ENCODE peak calls at places on chromosomes 3 and 15, in six cellular contexts. U, X, T, M, O and B are unnamed samples.
A peak's percentile ranks its signal among the peaks of the same experiment; 100 is the strongest.

GRCh38 chr15:34047893-34048775 is 9.1 kb upstream of the AVEN start:
- DNase-seq in U (no peak), X (no peak), T (no peak), M (no peak), O (no peak), B (peak; percentile 63)

GRCh38 chr15:89143503-89144162 is 55.4 kb downstream of the ABHD2 start:
- DNase-seq in U (no peak), X (no peak), T (peak; percentile 95), M (no peak), O (no peak), B (peak; percentile 66)

GRCh38 chr15:89576417-89576773 is 1.1 kb downstream of the TICRR start:
- DNase-seq in U (no peak), X (no peak), T (peak; percentile 24), M (no peak), O (no peak), B (no peak)

GRCh38 chr15:88191806-88192165 is 64.8 kb downstream of the NTRK3 start:
- DNase-seq in U (no peak), X (no peak), T (no peak), M (no peak), O (no peak), B (no peak)

GRCh38 chr3:194685050-194685722 is 497 bp upstream of the FAM43A start:
- DNase-seq in U (no peak), X (no peak), T (no peak), M (no peak), O (no peak), B (no peak)

GRCh38 chr3:149180057-149180573 is 41.5 kb downstream of the CP start:
- DNase-seq in U (peak; percentile 65), X (no peak), T (peak; percentile 97), M (peak; percentile 61), O (peak; percentile 34), B (peak; percentile 98)

GRCh38 chr3:39205131-39205530 is 12.7 kb upstream of the XIRP1 start:
- DNase-seq in U (no peak), X (no peak), T (no peak), M (peak; percentile 10), O (no peak), B (no peak)

GRCh38 chr15:35753486-35753885 is 207.5 kb upstream of the DPH6 start:
- DNase-seq in U (no peak), X (no peak), T (peak; percentile 36), M (no peak), O (no peak), B (no peak)

GRCh38 chr3:143977326-143978262 is 6.0 kb downstream of the DIPK2A start:
- DNase-seq in U (no peak), X (no peak), T (peak; percentile 61), M (no peak), O (no peak), B (no peak)

GRCh38 chr3:71423151-71423906 is 160.2 kb downstream of the FOXP1 start:
- DNase-seq in U (peak; percentile 39), X (no peak), T (no peak), M (peak; percentile 49), O (no peak), B (no peak)

GRCh38 chr3:71425491-71426071 is 157.9 kb downstream of the FOXP1 start:
- DNase-seq in U (no peak), X (no peak), T (no peak), M (no peak), O (no peak), B (peak; percentile 31)

GRCh38 chr3:71421820-71422566 is 161.5 kb downstream of the FOXP1 start:
- DNase-seq in U (no peak), X (no peak), T (no peak), M (no peak), O (no peak), B (no peak)

GRCh38 chr3:71419369-71419768 is 164.2 kb downstream of the FOXP1 start:
- DNase-seq in U (no peak), X (no peak), T (no peak), M (no peak), O (no peak), B (no peak)

DNA sequence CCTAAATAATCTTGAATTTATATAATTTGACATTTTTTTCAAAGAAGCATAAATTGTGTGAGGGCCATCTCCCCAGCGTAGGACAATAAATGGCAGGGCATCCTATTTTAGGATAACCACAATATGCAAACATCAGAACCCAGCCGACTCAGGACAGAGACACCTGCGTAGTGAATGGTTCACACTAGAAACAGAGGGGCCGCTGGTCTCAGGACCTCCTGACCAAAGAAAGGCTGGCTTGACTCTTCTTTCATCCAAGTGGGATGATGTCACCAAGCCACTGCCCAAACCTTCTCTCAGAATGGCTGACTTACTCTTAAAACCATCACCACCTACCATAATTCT is 162.1 kb downstream of the FOXP1 start:
- DNase-seq in U (no peak), X (no peak), T (no peak), M (no peak), O (no peak), B (no peak)
- H3K4me3 ChIP-seq in U (no peak overlapping the region), X (no peak overlapping the region), T (no peak overlapping the region), M (no peak overlapping the region), O (no peak overlapping the region), B (no peak overlapping the region)

GRCh38 chr3:153634683-153635082 is 472.7 kb downstream of the RAP2B start:
- DNase-seq in U (no peak), X (no peak), T (no peak), M (no peak), O (no peak), B (no peak)
- H3K27me3 ChIP-seq in U (no peaks in the 10 kb centered on the region), X (no peaks in the 10 kb centered on the region), T (no peaks in the 10 kb centered on the region), M (no peaks in the 10 kb centered on the region), O (no peaks in the 10 kb centered on the region), B (no peaks in the 10 kb centered on the region)

DNA sequence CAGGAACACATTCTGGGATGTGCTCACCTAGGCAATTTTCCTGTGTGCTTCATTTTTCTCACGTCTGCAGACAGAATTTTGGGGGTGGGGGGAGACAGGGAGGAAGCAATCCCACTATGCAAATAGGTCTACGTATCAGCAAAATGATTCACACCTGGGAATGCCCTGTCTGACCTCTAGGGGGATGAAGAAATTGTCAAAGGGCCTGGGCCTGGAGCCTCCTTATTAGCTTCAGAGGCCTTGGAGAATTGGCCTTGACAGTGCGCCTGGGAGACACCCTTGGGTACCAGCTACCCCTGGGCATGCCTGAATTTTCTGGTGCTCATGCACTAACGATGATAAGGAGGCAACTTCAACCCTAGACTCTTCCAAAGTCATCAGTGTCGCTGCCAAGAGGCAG is 207.5 kb downstream of the CADPS start:
- DNase-seq in U (no peak), X (peak; percentile 25), T (no peak), M (no peak), O (no peak), B (no peak)
- H3K4me3 ChIP-seq in U (no peak overlapping the region), X (no peak overlapping the region), T (no peak overlapping the region), M (no peak overlapping the region), O (no peak overlapping the region), B (no peak overlapping the region)

DNA sequence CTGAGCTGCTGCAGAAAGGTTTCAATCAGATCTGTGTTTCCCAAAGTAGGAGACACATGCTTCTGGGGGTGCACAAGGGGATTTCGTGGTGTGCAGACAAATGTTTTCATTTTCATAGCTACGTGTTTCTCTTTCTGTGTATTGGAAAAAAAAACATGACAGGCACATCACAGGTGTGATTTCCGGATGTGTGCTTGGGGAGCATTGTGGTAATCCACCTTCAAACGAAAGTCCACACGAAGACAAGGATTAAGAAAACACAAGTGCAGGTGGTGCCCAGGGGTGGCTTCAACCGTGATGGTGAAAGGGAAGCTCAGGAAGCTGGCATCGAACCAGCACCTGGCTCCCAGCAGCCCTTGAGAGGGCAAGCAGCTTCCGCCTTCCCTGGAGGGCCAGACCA is 164.6 kb upstream of the LINGO1 start:
- DNase-seq in U (no peak), X (no peak), T (no peak), M (no peak), O (no peak), B (no peak)
- H3K27me3 ChIP-seq in U (peaks cover 22% of the 10 kb centered on the region), X (no peaks in the 10 kb centered on the region), T (peaks cover 44% of the 10 kb centered on the region), M (no peaks in the 10 kb centered on the region), O (peaks cover 8% of the 10 kb centered on the region), B (no peaks in the 10 kb centered on the region)

GRCh38 chr3:19816631-19817030 is 117.4 kb downstream of the EFHB start:
- DNase-seq in U (no peak), X (no peak), T (no peak), M (no peak), O (no peak), B (no peak)
- H3K4me3 ChIP-seq in U (no peak overlapping the region), X (no peak overlapping the region), T (no peak overlapping the region), M (no peak overlapping the region), O (no peak overlapping the region), B (no peak overlapping the region)

GRCh38 chr3:181695661-181696491 is 15.8 kb upstream of the SOX2 start:
- DNase-seq in U (no peak), X (no peak), T (no peak), M (no peak), O (no peak), B (no peak)

GRCh38 chr3:181700168-181701087 is 11.3 kb upstream of the SOX2 start:
- DNase-seq in U (peak; percentile 40), X (no peak), T (peak; percentile 75), M (peak; percentile 71), O (peak; percentile 24), B (peak; percentile 28)

GRCh38 chr3:181696641-181697230 is 15.0 kb upstream of the SOX2 start:
- DNase-seq in U (no peak), X (no peak), T (no peak), M (no peak), O (no peak), B (no peak)

GRCh38 chr3:181699171-181699903 is 12.4 kb upstream of the SOX2 start:
- DNase-seq in U (no peak), X (no peak), T (no peak), M (no peak), O (no peak), B (no peak)

GRCh38 chr3:181698263-181698944 is 13.3 kb upstream of the SOX2 start:
- DNase-seq in U (no peak), X (no peak), T (no peak), M (no peak), O (no peak), B (no peak)
- H3K27me3 ChIP-seq in U (peaks cover 93% of the 10 kb centered on the region), X (peaks cover 14% of the 10 kb centered on the region), T (peaks cover 53% of the 10 kb centered on the region), M (peaks cover 79% of the 10 kb centered on the region), O (peaks cover 86% of the 10 kb centered on the region), B (peaks cover 39% of the 10 kb centered on the region)

GRCh38 chr3:151281671-151282334 is 3.5 kb upstream of the P2RY14 start:
- DNase-seq in U (no peak), X (no peak), T (peak; percentile 45), M (no peak), O (no peak), B (peak; percentile 92)

GRCh38 chr3:151278223-151278622 is at the start of gene P2RY14:
- DNase-seq in U (no peak), X (no peak), T (no peak), M (no peak), O (no peak), B (no peak)

DNA sequence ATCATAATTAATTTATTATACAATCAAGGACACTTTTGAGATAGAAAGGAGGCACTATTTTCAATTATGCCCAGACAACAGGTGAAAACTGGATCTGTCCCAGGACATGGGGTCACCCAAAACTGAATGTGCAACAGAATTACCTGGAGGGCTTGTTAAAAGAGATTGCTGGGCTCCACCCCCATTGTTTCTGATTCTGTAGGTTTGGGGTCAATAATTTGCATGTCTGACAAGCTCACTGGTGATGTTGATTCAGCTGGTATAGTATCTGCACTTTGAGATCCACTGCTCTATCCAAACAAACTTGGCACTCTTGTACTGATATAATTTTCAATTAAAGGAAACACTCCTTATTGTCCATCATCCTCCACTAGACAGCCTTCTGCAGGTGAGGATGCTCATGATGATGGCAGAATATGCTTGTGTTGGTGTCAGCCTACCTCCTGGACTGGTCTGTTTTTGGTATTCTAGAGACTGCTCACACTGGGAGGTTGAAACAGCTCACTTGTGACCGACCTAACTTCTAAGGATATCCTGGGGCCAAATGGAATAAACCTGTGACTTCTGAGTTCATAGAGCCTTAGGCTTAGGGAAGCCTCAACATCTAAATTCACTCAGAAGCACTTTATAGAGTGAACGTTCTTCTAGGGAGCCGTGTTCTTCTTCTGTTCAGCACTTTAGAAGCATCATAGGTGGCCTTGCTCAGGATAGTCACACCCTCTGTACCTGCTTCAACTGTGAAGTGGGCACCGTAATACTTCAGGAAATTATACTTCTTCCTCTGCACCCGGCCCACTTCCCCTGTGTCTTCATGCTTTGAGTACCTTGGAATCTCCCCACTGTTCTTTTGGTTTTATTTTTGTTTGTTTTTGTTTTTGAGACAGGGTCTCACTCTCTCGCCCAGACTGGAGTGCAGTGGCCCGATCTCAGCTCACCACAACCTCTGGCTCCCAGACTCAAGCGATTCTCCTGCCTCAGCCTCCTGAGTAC is 2.0 kb downstream of the P2RY14 start:
- DNase-seq in U (no peak), X (no peak), T (no peak), M (no peak), O (no peak), B (no peak)
- H3K4me3 ChIP-seq in U (peak overlapping the region; percentile 51), X (no peak overlapping the region), T (no peak overlapping the region), M (no peak overlapping the region), O (peak overlapping the region; percentile 37), B (no peak overlapping the region)